ENCODE peak calls at places on chromosome 1, in nine cellular contexts. E, H, I, D, S, B, V, O and M are unnamed samples. For H3K27me3, the result is how much of the 10 kb centered on the place peaks cover.

GRCh38 chr1:113314600-113314999 is 75.7 kb upstream of the MAGI3 start:
- DNase-seq in E (no peak), H (no peak), I (no peak), D (no peak), S (no peak), B (no peak), V (no peak), O (no peak), M (no peak)

GRCh38 chr1:84145051-84145450 is 980 bp downstream of the PRKACB start:
- DNase-seq in E (no peak), H (no peak), I (no peak), D (no peak), S (peak), B (no peak), V (no peak), O (no peak), M (no peak)

GRCh38 chr1:58402444-58402843 is 144.1 kb downstream of the OMA1 start:
- DNase-seq in E (no peak), H (no peak), I (no peak), D (no peak), S (no peak), B (peak), V (no peak), O (no peak), M (no peak)

GRCh38 chr1:221743416-221744208 is 1.7 kb upstream of the DUSP10 start:
- DNase-seq in E (no peak), H (no peak), I (no peak), D (no peak), S (no peak), B (no peak), V (no peak), O (no peak), M (no peak)

GRCh38 chr1:183315987-183316758 is 102.0 kb downstream of the NMNAT2 start:
- DNase-seq in E (no peak), H (no peak), I (no peak), D (no peak), S (no peak), B (no peak), V (no peak), O (no peak), M (no peak)

GRCh38 chr1:69915347-69915746 is 290.0 kb downstream of the LRRC40 start:
- DNase-seq in E (no peak), H (no peak), I (no peak), D (no peak), S (no peak), B (peak), V (no peak), O (no peak), M (no peak)

GRCh38 chr1:57086141-57086540 is 120.3 kb upstream of the C8B start:
- DNase-seq in E (no peak), H (no peak), I (no peak), D (no peak), S (no peak), B (no peak), V (no peak), O (no peak), M (no peak)

GRCh38 chr1:178532392-178532791 is 19.5 kb downstream of the TEX35 start:
- DNase-seq in E (peak), H (peak), I (no peak), D (peak), S (peak), B (peak), V (no peak), O (peak), M (peak)

GRCh38 chr1:154755858-154756730 is 114.0 kb downstream of the KCNN3 start:
- DNase-seq in E (peak), H (no peak), I (no peak), D (no peak), S (no peak), B (peak), V (no peak), O (no peak), M (no peak)

GRCh38 chr1:229102741-229103480 is 168.0 kb upstream of the RAB4A start:
- DNase-seq in E (no peak), H (no peak), I (no peak), D (no peak), S (no peak), B (no peak), V (no peak), O (no peak), M (no peak)
- TF ChIP-seq CTCF in E (no peak), H (peak), I (no peak), D (no peak), S (no peak), B (no peak), V (peak), O (no peak), M (no peak)

DNA sequence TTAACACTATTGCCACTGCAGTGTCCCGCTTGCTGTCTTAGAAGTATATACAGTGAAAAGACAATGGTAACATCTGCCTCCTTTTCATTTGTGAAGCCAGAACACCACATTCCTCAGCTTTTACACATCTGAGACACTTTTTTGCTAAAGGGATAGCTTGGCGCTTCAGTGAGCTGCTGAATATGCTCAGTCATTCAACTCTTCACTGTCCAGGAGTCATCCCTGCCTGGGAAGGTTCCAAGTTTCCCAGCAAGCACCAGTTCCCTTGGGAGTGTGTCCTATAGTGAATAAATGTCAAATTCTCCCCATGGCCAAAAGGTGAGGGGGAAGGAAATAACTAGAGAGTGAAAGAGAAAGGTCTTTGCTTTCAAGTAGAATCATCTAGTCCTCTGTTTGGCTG is 25.4 kb upstream of the RBBP5 start:
- DNase-seq in E (peak), H (no peak), I (no peak), D (no peak), S (no peak), B (peak), V (no peak), O (no peak), M (no peak)
- H3K27ac ChIP-seq in E (peak), H (no peak), I (no peak), D (no peak), S (no peak), B (peak), V (no peak), O (no peak), M (no peak)

GRCh38 chr1:207453710-207454045 is 450 bp upstream of the CR2 start:
- DNase-seq in E (no peak), H (no peak), I (no peak), D (no peak), S (no peak), B (no peak), V (no peak), O (no peak), M (no peak)
- H3K27me3 ChIP-seq in E (half or more), H (under half), I (under half), D (under half), S (under half), B (half or more), V (half or more), O (half or more), M (under half)

GRCh38 chr1:109079240-109079622 is 3.4 kb upstream of the TAF13 start:
- DNase-seq in E (no peak), H (no peak), I (no peak), D (no peak), S (no peak), B (no peak), V (no peak), O (no peak), M (no peak)
- TF ChIP-seq CTCF in E (no peak), H (no peak), I (no peak), D (no peak), S (no peak), B (no peak), V (no peak), O (no peak), M (no peak)

DNA sequence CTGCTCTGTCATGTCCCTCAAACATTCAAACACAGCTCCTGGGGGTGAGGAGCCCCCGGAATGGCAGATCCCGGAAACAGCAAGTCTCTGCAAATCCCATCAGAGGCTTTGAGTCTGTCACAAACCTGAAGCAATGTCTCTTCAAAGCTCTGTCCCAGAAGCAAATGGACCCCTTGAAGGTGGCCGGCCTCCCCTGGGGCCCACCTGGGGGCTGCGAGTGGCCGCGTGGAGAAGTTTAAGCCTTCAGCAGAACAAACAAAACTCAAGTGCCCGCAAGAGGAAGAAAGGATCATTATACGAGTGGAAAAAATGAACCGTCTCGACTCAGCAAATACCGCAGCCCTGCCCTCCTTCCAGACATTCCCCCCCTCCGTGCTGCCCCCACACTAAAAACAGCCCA is 53.3 kb downstream of the PRDM16 start:
- DNase-seq in E (no peak), H (no peak), I (no peak), D (no peak), S (no peak), B (no peak), V (no peak), O (no peak), M (no peak)
- H3K27ac ChIP-seq in E (no peak), H (no peak), I (no peak), D (peak), S (no peak), B (no peak), V (no peak), O (no peak), M (peak)

DNA sequence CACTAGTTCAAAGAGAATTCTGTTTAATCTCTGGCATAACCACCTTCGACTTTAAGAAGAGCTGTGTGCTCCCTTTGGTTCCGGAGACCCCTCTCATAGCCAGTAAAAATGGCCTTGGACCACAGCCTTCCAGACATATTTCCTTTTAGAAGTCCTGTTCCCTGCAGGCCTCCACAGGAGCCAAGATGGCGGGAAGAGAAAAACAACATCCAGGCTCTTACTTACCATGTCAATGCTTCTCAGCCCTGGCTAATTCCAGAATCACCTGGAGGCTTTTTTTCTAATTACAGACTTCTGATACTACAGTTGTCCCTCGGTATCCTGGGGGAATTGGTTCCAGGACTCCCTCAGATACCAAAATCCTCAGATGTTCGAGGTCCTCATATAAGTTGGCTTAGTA is 362.5 kb downstream of the PBX1 start:
- DNase-seq in E (no peak), H (no peak), I (no peak), D (no peak), S (no peak), B (no peak), V (no peak), O (no peak), M (no peak)
- H3K27me3 ChIP-seq in E (under half), H (under half), I (under half), D (under half), S (under half), B (under half), V (under half), O (under half), M (under half)